ENCODE peak calls at places on chromosomes 3 and 15, in eight cellular contexts. One of them, this sample, is unnamed.

GRCh38 chr3:46926871-46927717 is 49.5 kb downstream of the CCDC12 start:
- DNase-seq in stomach: peak
- DNase-seq in fibroblast of lung: no peak
- DNase-seq in fibroblast of the aortic adventitia: no peak
- DNase-seq in activated B cell treated with CpG ODN at 0.5 μM for 24 hours: peak
- DNase-seq in WERI-Rb-1: no peak
- DNase-seq in fibroblast of mammary gland: no peak
- DNase-seq in foreskin fibroblast: no peak
- DNase-seq in this sample: no peak

GRCh38 chr3:57691411-57692133 is 1.3 kb downstream of the DENND6A start:
- DNase-seq in stomach: no peak
- DNase-seq in WERI-Rb-1: no peak
- DNase-seq in activated B cell treated with CpG ODN at 0.5 μM for 24 hours: no peak
- DNase-seq in fibroblast of the aortic adventitia: peak
- DNase-seq in fibroblast of mammary gland: peak
- DNase-seq in fibroblast of lung: peak
- DNase-seq in foreskin fibroblast: no peak
- DNase-seq in this sample: no peak

GRCh38 chr15:42786978-42787377 is 50.0 kb upstream of the CDAN1 start:
- DNase-seq in fibroblast of lung: no peak
- DNase-seq in activated B cell treated with CpG ODN at 0.5 μM for 24 hours: no peak
- DNase-seq in WERI-Rb-1: no peak
- DNase-seq in foreskin fibroblast: no peak
- DNase-seq in fibroblast of the aortic adventitia: no peak
- DNase-seq in fibroblast of mammary gland: no peak
- DNase-seq in stomach: no peak
- DNase-seq in this sample: no peak

GRCh38 chr3:188243124-188243795 is 89.3 kb downstream of the LPP start:
- DNase-seq in foreskin fibroblast: no peak
- DNase-seq in WERI-Rb-1: no peak
- DNase-seq in fibroblast of the aortic adventitia: no peak
- DNase-seq in fibroblast of lung: no peak
- DNase-seq in stomach: no peak
- DNase-seq in fibroblast of mammary gland: no peak
- DNase-seq in activated B cell treated with CpG ODN at 0.5 μM for 24 hours: no peak
- DNase-seq in this sample: peak

GRCh38 chr3:118713502-118714207 is 321.0 kb downstream of the IGSF11 start:
- DNase-seq in foreskin fibroblast: no peak
- DNase-seq in stomach: no peak
- DNase-seq in activated B cell treated with CpG ODN at 0.5 μM for 24 hours: no peak
- DNase-seq in fibroblast of the aortic adventitia: no peak
- DNase-seq in fibroblast of lung: no peak
- DNase-seq in WERI-Rb-1: no peak
- DNase-seq in fibroblast of mammary gland: no peak
- DNase-seq in this sample: no peak

GRCh38 chr15:75109731-75110130 is 86.3 kb downstream of the PPCDC start:
- DNase-seq in foreskin fibroblast: no peak
- DNase-seq in fibroblast of mammary gland: no peak
- DNase-seq in fibroblast of lung: no peak
- DNase-seq in stomach: no peak
- DNase-seq in fibroblast of the aortic adventitia: no peak
- DNase-seq in WERI-Rb-1: no peak
- DNase-seq in activated B cell treated with CpG ODN at 0.5 μM for 24 hours: no peak
- DNase-seq in this sample: no peak

GRCh38 chr15:32687556-32687955 is 30.2 kb upstream of the GREM1 start:
- DNase-seq in activated B cell treated with CpG ODN at 0.5 μM for 24 hours: no peak
- DNase-seq in stomach: no peak
- DNase-seq in foreskin fibroblast: no peak
- DNase-seq in fibroblast of lung: no peak
- DNase-seq in fibroblast of mammary gland: peak
- DNase-seq in WERI-Rb-1: no peak
- DNase-seq in fibroblast of the aortic adventitia: no peak
- DNase-seq in this sample: peak

GRCh38 chr3:126750760-126751129 is 46.7 kb downstream of the CHCHD6 start:
- DNase-seq in WERI-Rb-1: peak
- DNase-seq in fibroblast of lung: no peak
- DNase-seq in activated B cell treated with CpG ODN at 0.5 μM for 24 hours: no peak
- DNase-seq in fibroblast of mammary gland: no peak
- DNase-seq in stomach: no peak
- DNase-seq in fibroblast of the aortic adventitia: no peak
- DNase-seq in foreskin fibroblast: no peak
- DNase-seq in this sample: no peak

GRCh38 chr3:165339753-165340152 is 143.6 kb upstream of the SLITRK3 start:
- DNase-seq in foreskin fibroblast: no peak
- DNase-seq in activated B cell treated with CpG ODN at 0.5 μM for 24 hours: no peak
- DNase-seq in stomach: no peak
- DNase-seq in WERI-Rb-1: peak
- DNase-seq in fibroblast of mammary gland: peak
- DNase-seq in fibroblast of lung: peak
- DNase-seq in fibroblast of the aortic adventitia: peak
- DNase-seq in this sample: peak

GRCh38 chr3:24389108-24390090 is 105.3 kb downstream of the THRB start:
- DNase-seq in fibroblast of lung: no peak
- DNase-seq in stomach: no peak
- DNase-seq in activated B cell treated with CpG ODN at 0.5 μM for 24 hours: no peak
- DNase-seq in foreskin fibroblast: no peak
- DNase-seq in fibroblast of mammary gland: no peak
- DNase-seq in fibroblast of the aortic adventitia: no peak
- DNase-seq in WERI-Rb-1: no peak
- DNase-seq in this sample: no peak

GRCh38 chr3:130517541-130517940 is 564 bp downstream of the COL6A6 start:
- DNase-seq in foreskin fibroblast: no peak
- DNase-seq in fibroblast of mammary gland: peak
- DNase-seq in fibroblast of the aortic adventitia: peak
- DNase-seq in fibroblast of lung: no peak
- DNase-seq in stomach: no peak
- DNase-seq in WERI-Rb-1: no peak
- DNase-seq in activated B cell treated with CpG ODN at 0.5 μM for 24 hours: no peak
- DNase-seq in this sample: no peak

GRCh38 chr15:39194431-39194830 is 386.4 kb upstream of the THBS1 start:
- DNase-seq in fibroblast of lung: peak
- DNase-seq in WERI-Rb-1: no peak
- DNase-seq in fibroblast of the aortic adventitia: peak
- DNase-seq in foreskin fibroblast: peak
- DNase-seq in stomach: no peak
- DNase-seq in activated B cell treated with CpG ODN at 0.5 μM for 24 hours: no peak
- DNase-seq in fibroblast of mammary gland: peak
- DNase-seq in this sample: peak

GRCh38 chr3:152258448-152259302 is 10.1 kb upstream of the MBNL1 start:
- DNase-seq in fibroblast of lung: peak
- DNase-seq in fibroblast of the aortic adventitia: peak
- DNase-seq in activated B cell treated with CpG ODN at 0.5 μM for 24 hours: no peak
- DNase-seq in foreskin fibroblast: peak
- DNase-seq in WERI-Rb-1: no peak
- DNase-seq in stomach: peak
- DNase-seq in fibroblast of mammary gland: peak
- DNase-seq in this sample: peak

GRCh38 chr3:190886945-190887344 is 24.5 kb upstream of the GMNC start:
- DNase-seq in foreskin fibroblast: no peak
- DNase-seq in fibroblast of mammary gland: peak
- DNase-seq in activated B cell treated with CpG ODN at 0.5 μM for 24 hours: no peak
- DNase-seq in stomach: no peak
- DNase-seq in fibroblast of lung: no peak
- DNase-seq in WERI-Rb-1: no peak
- DNase-seq in fibroblast of the aortic adventitia: no peak
- DNase-seq in this sample: peak

GRCh38 chr15:45703670-45704328 is 69.0 kb downstream of the SQOR start:
- DNase-seq in foreskin fibroblast: no peak
- DNase-seq in fibroblast of lung: no peak
- DNase-seq in activated B cell treated with CpG ODN at 0.5 μM for 24 hours: no peak
- DNase-seq in WERI-Rb-1: no peak
- DNase-seq in stomach: no peak
- DNase-seq in fibroblast of mammary gland: no peak
- DNase-seq in fibroblast of the aortic adventitia: no peak
- DNase-seq in this sample: no peak

GRCh38 chr3:79027593-79027992 is 740.2 kb downstream of the ROBO1 start:
- DNase-seq in fibroblast of mammary gland: no peak
- DNase-seq in activated B cell treated with CpG ODN at 0.5 μM for 24 hours: no peak
- DNase-seq in foreskin fibroblast: no peak
- DNase-seq in fibroblast of lung: no peak
- DNase-seq in stomach: no peak
- DNase-seq in fibroblast of the aortic adventitia: no peak
- DNase-seq in WERI-Rb-1: no peak
- DNase-seq in this sample: no peak

GRCh38 chr3:48475188-48475587 is 28.7 kb downstream of the ATRIP start:
- DNase-seq in stomach: no peak
- DNase-seq in activated B cell treated with CpG ODN at 0.5 μM for 24 hours: no peak
- DNase-seq in fibroblast of mammary gland: no peak
- DNase-seq in foreskin fibroblast: no peak
- DNase-seq in fibroblast of lung: no peak
- DNase-seq in WERI-Rb-1: no peak
- DNase-seq in fibroblast of the aortic adventitia: no peak
- DNase-seq in this sample: no peak

GRCh38 chr3:57756528-57757401 is 656 bp downstream of the SLMAP start:
- DNase-seq in fibroblast of lung: peak
- DNase-seq in activated B cell treated with CpG ODN at 0.5 μM for 24 hours: peak
- DNase-seq in fibroblast of mammary gland: peak
- DNase-seq in fibroblast of the aortic adventitia: peak
- DNase-seq in WERI-Rb-1: peak
- DNase-seq in foreskin fibroblast: peak
- DNase-seq in stomach: peak
- DNase-seq in this sample: peak

GRCh38 chr15:67331676-67332075 is 77.1 kb downstream of the IQCH start:
- DNase-seq in fibroblast of mammary gland: peak
- DNase-seq in WERI-Rb-1: peak
- DNase-seq in stomach: no peak
- DNase-seq in fibroblast of the aortic adventitia: peak
- DNase-seq in activated B cell treated with CpG ODN at 0.5 μM for 24 hours: no peak
- DNase-seq in fibroblast of lung: peak
- DNase-seq in foreskin fibroblast: peak
- DNase-seq in this sample: no peak

GRCh38 chr3:129605593-129606521 is 619 bp downstream of the PLXND1 start:
- DNase-seq in fibroblast of mammary gland: peak
- DNase-seq in activated B cell treated with CpG ODN at 0.5 μM for 24 hours: peak
- DNase-seq in fibroblast of the aortic adventitia: peak
- DNase-seq in WERI-Rb-1: peak
- DNase-seq in foreskin fibroblast: peak
- DNase-seq in stomach: peak
- DNase-seq in fibroblast of lung: peak
- DNase-seq in this sample: no peak

GRCh38 chr3:123802007-123802630 is 82.0 kb downstream of the MYLK start:
- DNase-seq in fibroblast of mammary gland: no peak
- DNase-seq in stomach: no peak
- DNase-seq in fibroblast of lung: no peak
- DNase-seq in activated B cell treated with CpG ODN at 0.5 μM for 24 hours: no peak
- DNase-seq in WERI-Rb-1: no peak
- DNase-seq in fibroblast of the aortic adventitia: no peak
- DNase-seq in foreskin fibroblast: no peak
- DNase-seq in this sample: no peak

GRCh38 chr3:177111541-177111949 is 85.7 kb downstream of the TBL1XR1 start:
- DNase-seq in activated B cell treated with CpG ODN at 0.5 μM for 24 hours: no peak
- DNase-seq in fibroblast of lung: no peak
- DNase-seq in foreskin fibroblast: no peak
- DNase-seq in fibroblast of mammary gland: no peak
- DNase-seq in WERI-Rb-1: peak
- DNase-seq in stomach: no peak
- DNase-seq in fibroblast of the aortic adventitia: no peak
- DNase-seq in this sample: no peak

GRCh38 chr3:52088445-52089367 is 32.3 kb upstream of the DUSP7 start:
- DNase-seq in fibroblast of mammary gland: peak
- DNase-seq in activated B cell treated with CpG ODN at 0.5 μM for 24 hours: no peak
- DNase-seq in foreskin fibroblast: peak
- DNase-seq in stomach: no peak
- DNase-seq in WERI-Rb-1: peak
- DNase-seq in fibroblast of lung: peak
- DNase-seq in fibroblast of the aortic adventitia: peak
- DNase-seq in this sample: no peak

GRCh38 chr15:96234109-96234892 is 96.2 kb upstream of the NR2F2 start:
- DNase-seq in fibroblast of lung: peak
- DNase-seq in fibroblast of mammary gland: peak
- DNase-seq in foreskin fibroblast: peak
- DNase-seq in stomach: no peak
- DNase-seq in WERI-Rb-1: peak
- DNase-seq in activated B cell treated with CpG ODN at 0.5 μM for 24 hours: no peak
- DNase-seq in fibroblast of the aortic adventitia: peak
- DNase-seq in this sample: peak

GRCh38 chr3:66362541-66362941 is 138.3 kb downstream of the LRIG1 start:
- DNase-seq in WERI-Rb-1: no peak
- DNase-seq in foreskin fibroblast: no peak
- DNase-seq in fibroblast of lung: peak
- DNase-seq in stomach: no peak
- DNase-seq in fibroblast of the aortic adventitia: peak
- DNase-seq in fibroblast of mammary gland: peak
- DNase-seq in activated B cell treated with CpG ODN at 0.5 μM for 24 hours: no peak
- DNase-seq in this sample: no peak

GRCh38 chr15:78004919-78005634 is 72.4 kb downstream of the TBC1D2B start:
- DNase-seq in stomach: peak
- DNase-seq in fibroblast of the aortic adventitia: peak
- DNase-seq in WERI-Rb-1: no peak
- DNase-seq in foreskin fibroblast: peak
- DNase-seq in fibroblast of mammary gland: peak
- DNase-seq in activated B cell treated with CpG ODN at 0.5 μM for 24 hours: no peak
- DNase-seq in fibroblast of lung: peak
- DNase-seq in this sample: peak
- TF ChIP-seq CTCF in stomach: no peak
- TF ChIP-seq CTCF in fibroblast of the aortic adventitia: peak
- TF ChIP-seq CTCF in WERI-Rb-1: no peak
- TF ChIP-seq CTCF in foreskin fibroblast: peak
- TF ChIP-seq CTCF in fibroblast of mammary gland: peak
- TF ChIP-seq CTCF in activated B cell treated with CpG ODN at 0.5 μM for 24 hours: no peak
- TF ChIP-seq CTCF in fibroblast of lung: peak
- TF ChIP-seq CTCF in this sample: no peak

GRCh38 chr3:53198256-53198977 is 37.4 kb downstream of the PRKCD start:
- DNase-seq in fibroblast of mammary gland: no peak
- DNase-seq in stomach: no peak
- DNase-seq in WERI-Rb-1: no peak
- DNase-seq in fibroblast of lung: no peak
- DNase-seq in foreskin fibroblast: no peak
- DNase-seq in activated B cell treated with CpG ODN at 0.5 μM for 24 hours: no peak
- DNase-seq in fibroblast of the aortic adventitia: no peak
- DNase-seq in this sample: no peak
- TF ChIP-seq CTCF in fibroblast of mammary gland: peak
- TF ChIP-seq CTCF in stomach: no peak
- TF ChIP-seq CTCF in WERI-Rb-1: peak
- TF ChIP-seq CTCF in fibroblast of lung: no peak
- TF ChIP-seq CTCF in foreskin fibroblast: peak
- TF ChIP-seq CTCF in activated B cell treated with CpG ODN at 0.5 μM for 24 hours: no peak
- TF ChIP-seq CTCF in fibroblast of the aortic adventitia: no peak
- TF ChIP-seq CTCF in this sample: no peak

GRCh38 chr3:11774296-11774877 is 72.3 kb downstream of the TAMM41 start:
- DNase-seq in stomach: peak
- DNase-seq in activated B cell treated with CpG ODN at 0.5 μM for 24 hours: no peak
- DNase-seq in foreskin fibroblast: peak
- DNase-seq in fibroblast of mammary gland: peak
- DNase-seq in fibroblast of the aortic adventitia: peak
- DNase-seq in fibroblast of lung: peak
- DNase-seq in WERI-Rb-1: peak
- DNase-seq in this sample: peak
- TF ChIP-seq CTCF in stomach: peak
- TF ChIP-seq CTCF in activated B cell treated with CpG ODN at 0.5 μM for 24 hours: no peak
- TF ChIP-seq CTCF in foreskin fibroblast: peak
- TF ChIP-seq CTCF in fibroblast of mammary gland: peak
- TF ChIP-seq CTCF in fibroblast of the aortic adventitia: peak
- TF ChIP-seq CTCF in fibroblast of lung: peak
- TF ChIP-seq CTCF in WERI-Rb-1: peak
- TF ChIP-seq CTCF in this sample: no peak

DNA sequence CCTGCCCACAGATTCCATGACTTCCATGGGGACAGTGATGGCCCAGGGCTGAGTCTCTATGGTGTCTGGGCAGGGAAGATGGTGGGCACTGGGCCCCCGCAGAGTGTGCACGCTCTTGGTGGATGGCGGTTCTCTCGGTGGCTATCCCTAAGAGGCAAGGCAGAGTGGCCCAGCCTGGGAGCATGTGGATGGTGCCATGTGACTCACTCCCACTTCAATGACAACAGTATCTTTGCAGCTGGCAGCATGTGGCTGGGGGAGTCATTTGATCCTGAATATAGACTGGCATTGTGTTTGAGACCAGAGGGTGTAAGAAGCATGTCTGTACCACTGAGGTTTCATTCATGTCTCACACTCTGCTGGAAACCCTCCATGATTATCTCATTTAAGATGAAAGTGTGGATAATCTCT is 101.2 kb downstream of the CORO2B start:
- DNase-seq in foreskin fibroblast: no peak
- DNase-seq in fibroblast of lung: no peak
- DNase-seq in stomach: no peak
- DNase-seq in activated B cell treated with CpG ODN at 0.5 μM for 24 hours: no peak
- DNase-seq in fibroblast of the aortic adventitia: no peak
- DNase-seq in WERI-Rb-1: no peak
- DNase-seq in fibroblast of mammary gland: no peak
- DNase-seq in this sample: no peak
- TF ChIP-seq CTCF in foreskin fibroblast: no peak
- TF ChIP-seq CTCF in fibroblast of lung: no peak
- TF ChIP-seq CTCF in stomach: no peak
- TF ChIP-seq CTCF in activated B cell treated with CpG ODN at 0.5 μM for 24 hours: no peak
- TF ChIP-seq CTCF in fibroblast of the aortic adventitia: no peak
- TF ChIP-seq CTCF in WERI-Rb-1: no peak
- TF ChIP-seq CTCF in fibroblast of mammary gland: no peak
- TF ChIP-seq CTCF in this sample: no peak